ENCODE peak calls at places on chromosome 22, in five cellular contexts. L, Y, H, D and Z are unnamed samples. For H3K27me3, the result is how much of the 10 kb centered on the place peaks cover.

GRCh38 chr22:29311468-29312217 is 3.9 kb downstream of the RASL10A start:
- DNase-seq in H (peak), D (no peak), Y (no peak), L (no peak), Z (no peak)

GRCh38 chr22:46547883-46548244 is 10.4 kb upstream of the CELSR1 start:
- DNase-seq in H (peak), L (no peak), D (no peak), Y (no peak), Z (no peak)

GRCh38 chr22:24592144-24592845 is 578 bp downstream of the LRRC75B start:
- DNase-seq in H (no peak), L (no peak), D (peak), Y (no peak), Z (no peak)

GRCh38 chr22:31625661-31626426 is 36.2 kb downstream of the PISD start:
- DNase-seq in Y (no peak), H (peak), L (no peak), D (peak), Z (no peak)

GRCh38 chr22:27719535-27720227 is 81.9 kb downstream of the MN1 start:
- DNase-seq in D (no peak), L (no peak), Y (no peak), H (peak), Z (no peak)

GRCh38 chr22:23786752-23787599 is at the start of gene SMARCB1:
- DNase-seq in L (peak), H (peak), D (peak), Y (peak), Z (peak)

GRCh38 chr22:50308597-50308935 is 1.1 kb upstream of the PLXNB2 start:
- DNase-seq in Y (no peak), L (peak), H (peak), D (peak), Z (no peak)

GRCh38 chr22:42786606-42787356 is 66.1 kb upstream of the A4GALT start:
- DNase-seq in L (no peak), Y (no peak), D (no peak), H (no peak), Z (no peak)

GRCh38 chr22:27573280-27573711 is 228.3 kb downstream of the MN1 start:
- DNase-seq in Y (no peak), H (no peak), D (peak), L (no peak), Z (no peak)

GRCh38 chr22:29255064-29255621 is 12.6 kb downstream of the RHBDD3 start:
- DNase-seq in H (no peak), Y (no peak), D (no peak), L (no peak), Z (no peak)

GRCh38 chr22:24105018-24105360 is 76.3 kb upstream of the SUSD2 start:
- DNase-seq in L (no peak), H (no peak), D (no peak), Y (no peak), Z (no peak)

GRCh38 chr22:37287550-37287951 is 5.2 kb downstream of the CYTH4 start:
- DNase-seq in L (no peak), H (no peak), D (no peak), Y (no peak), Z (no peak)

GRCh38 chr22:32396255-32396654 is 15.8 kb downstream of the RTCB start:
- DNase-seq in Y (no peak), L (no peak), H (no peak), D (no peak), Z (no peak)

GRCh38 chr22:20536590-20537324 is 29.3 kb downstream of the MED15 start:
- DNase-seq in L (no peak), Y (no peak), D (no peak), H (peak), Z (no peak)

GRCh38 chr22:48369789-48370507 is 1457.7 kb downstream of the BRD1 start:
- DNase-seq in Y (no peak), D (peak), H (no peak), L (no peak), Z (no peak)

GRCh38 chr22:36288571-36289405 is 35.9 kb downstream of the APOL1 start:
- DNase-seq in L (no peak), H (no peak), Y (no peak), D (no peak), Z (no peak)

GRCh38 chr22:35664955-35665577 is 16.8 kb downstream of the APOL6 start:
- DNase-seq in Y (no peak), D (no peak), L (no peak), H (no peak), Z (no peak)

GRCh38 chr22:29014773-29015172 is 46.9 kb downstream of the C22orf31 start:
- DNase-seq in L (no peak), D (no peak), Y (no peak), H (no peak), Z (no peak)

GRCh38 chr22:24068377-24068680 is 57.2 kb downstream of the CABIN1 start:
- DNase-seq in H (no peak), Y (no peak), D (no peak), L (no peak), Z (no peak)

GRCh38 chr22:42921301-42921700 is 64.2 kb upstream of the ARFGAP3 start:
- DNase-seq in Y (no peak), H (no peak), L (no peak), D (no peak), Z (no peak)

GRCh38 chr22:24578355-24579241 is 14.3 kb downstream of the LRRC75B start:
- DNase-seq in Y (no peak), D (no peak), L (no peak), H (no peak), Z (no peak)

GRCh38 chr22:35480143-35480542 is 60.5 kb upstream of the RASD2 start:
- DNase-seq in D (no peak), L (no peak), H (no peak), Y (no peak), Z (no peak)

GRCh38 chr22:42462016-42462415 is 29.8 kb upstream of the NFAM1 start:
- DNase-seq in H (no peak), L (no peak), D (peak), Y (no peak), Z (no peak)

GRCh38 chr22:20749453-20749852 is 24.5 kb upstream of the SERPIND1 start:
- DNase-seq in H (no peak), Y (no peak), D (no peak), L (no peak), Z (no peak)

GRCh38 chr22:49251371-49251770 is 576.3 kb downstream of the BRD1 start:
- DNase-seq in Y (no peak), D (no peak), L (no peak), H (no peak), Z (no peak)

GRCh38 chr22:30701872-30702271 is 7.2 kb downstream of the OSBP2 start:
- DNase-seq in Y (no peak), D (no peak), L (no peak), H (no peak), Z (no peak)

GRCh38 chr22:19663821-19664325 is 50.4 kb upstream of the SEPTIN5 start:
- DNase-seq in D (peak), Y (no peak), L (no peak), H (peak), Z (no peak)

GRCh38 chr22:19959587-19960490 is 18.2 kb upstream of the TXNRD2 start:
- DNase-seq in Y (no peak), H (no peak), L (no peak), D (no peak), Z (no peak)

GRCh38 chr22:44915441-44915840 is 94.4 kb downstream of the PHF21B start:
- DNase-seq in Y (no peak), L (no peak), H (no peak), D (no peak), Z (no peak)

GRCh38 chr22:20244744-20245576 is 23.2 kb downstream of the RTN4R start:
- DNase-seq in L (no peak), H (no peak), Y (no peak), D (peak), Z (peak)

GRCh38 chr22:27597703-27598444 is 203.7 kb downstream of the MN1 start:
- DNase-seq in L (no peak), D (no peak), H (no peak), Y (no peak), Z (no peak)

GRCh38 chr22:25900880-25901279 is 158.9 kb downstream of the MYO18B start:
- DNase-seq in H (peak), L (no peak), Y (no peak), D (no peak), Z (no peak)

GRCh38 chr22:25902402-25902801 is 160.4 kb downstream of the MYO18B start:
- DNase-seq in D (no peak), H (no peak), L (no peak), Y (no peak), Z (no peak)

GRCh38 chr22:25899566-25899965 is 157.6 kb downstream of the MYO18B start:
- DNase-seq in H (no peak), D (no peak), L (no peak), Y (no peak), Z (no peak)

GRCh38 chr22:25900390-25900789 is 158.4 kb downstream of the MYO18B start:
- DNase-seq in D (no peak), L (no peak), Y (no peak), H (no peak), Z (no peak)

GRCh38 chr22:25903294-25903693 is 161.3 kb downstream of the MYO18B start:
- DNase-seq in D (peak), Y (no peak), L (no peak), H (no peak), Z (no peak)
- TF ChIP-seq CTCF in D (peak), Y (no peak), L (peak), H (peak), Z (no peak)

DNA sequence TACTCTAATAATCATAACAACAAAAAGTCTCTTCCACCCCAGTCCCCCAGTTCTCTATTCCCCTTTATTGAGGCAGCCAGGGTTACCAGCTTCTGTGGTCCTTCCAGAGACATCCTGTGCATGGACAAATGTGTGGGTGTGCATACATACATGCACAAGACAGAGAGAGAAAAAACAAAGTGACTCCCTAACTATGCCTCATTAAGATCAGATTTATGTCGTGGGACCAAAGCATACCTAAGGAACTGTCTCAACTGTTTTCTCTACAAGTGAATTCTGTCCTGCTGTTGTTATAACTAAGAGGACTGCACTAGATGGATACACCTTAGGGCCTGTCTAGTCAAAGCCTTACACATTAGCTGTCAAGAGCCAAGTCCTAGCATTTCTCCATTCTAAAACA is 106.7 kb downstream of the MRTFA start:
- DNase-seq in Y (no peak), L (no peak), D (no peak), H (no peak), Z (no peak)
- H3K27ac ChIP-seq in Y (no peak), L (no peak), D (no peak), H (no peak), Z (no peak)

DNA sequence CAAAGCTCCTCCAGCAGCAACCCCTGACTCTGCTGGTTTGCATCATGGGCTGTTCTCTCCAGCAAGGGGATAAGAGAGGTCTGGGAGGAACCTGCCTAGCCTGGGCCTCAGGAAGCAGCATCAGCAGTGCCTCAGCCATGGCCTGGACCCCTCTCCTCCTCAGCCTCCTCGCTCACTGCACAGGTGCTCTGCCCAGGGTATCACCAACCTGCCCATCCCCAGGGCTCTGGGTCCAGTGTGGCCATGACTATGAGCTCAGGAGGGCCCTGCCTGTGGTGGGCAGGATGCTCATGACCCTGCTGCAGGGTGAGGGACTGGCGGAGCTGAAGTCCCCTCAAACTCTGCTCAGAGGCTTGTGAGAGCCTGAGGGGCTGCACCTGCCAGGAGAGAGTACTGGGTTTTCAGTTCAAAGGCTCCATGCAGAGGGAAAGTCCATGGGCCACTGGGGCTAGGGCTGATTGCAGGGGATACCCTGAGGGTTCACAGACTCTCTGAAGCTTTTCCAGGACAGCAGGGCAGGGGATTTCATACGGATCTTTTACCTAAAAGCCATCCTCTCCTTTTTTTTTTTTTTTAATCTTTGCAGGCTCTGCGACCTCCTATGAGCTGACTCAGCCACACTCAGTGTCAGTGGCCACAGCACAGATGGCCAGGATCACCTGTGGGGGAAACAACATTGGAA is 115.8 kb upstream of the IGLL5 start:
- DNase-seq in D (no peak), H (no peak), L (no peak), Y (no peak), Z (no peak)
- H3K27me3 ChIP-seq in D (half or more), H (under half), L (under half), Y (under half), Z (under half)

DNA sequence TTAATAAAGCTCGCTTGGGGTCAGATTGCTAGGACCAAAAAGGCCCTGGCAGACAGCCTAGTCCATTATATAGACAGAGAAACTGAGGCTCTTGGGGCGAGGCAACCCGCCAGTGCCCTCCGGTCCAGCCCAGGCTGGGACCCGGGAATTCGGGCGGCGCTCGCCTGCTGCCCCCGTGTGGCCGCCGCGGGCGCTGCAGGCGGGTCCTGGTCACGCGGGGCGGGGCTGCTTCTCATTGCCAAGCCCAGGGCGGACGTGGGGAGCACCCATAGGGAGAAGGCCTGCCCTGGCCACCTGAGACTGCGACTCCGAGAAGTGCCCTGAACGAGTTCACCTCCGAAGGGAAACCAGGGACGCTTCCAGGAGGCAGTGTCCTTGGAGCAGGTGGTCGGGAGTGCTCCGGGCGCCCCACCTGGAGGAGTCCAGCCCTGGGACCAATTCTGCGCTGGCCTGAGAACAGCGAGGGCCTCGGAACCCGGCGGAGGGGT is 36.0 kb upstream of the CSNK1E start:
- DNase-seq in Y (no peak), D (peak), L (no peak), H (peak), Z (peak)
- TF ChIP-seq CTCF in Y (peak), D (peak), L (peak), H (peak), Z (peak)